ENCODE peak calls at places on chromosomes 4 and X, in ten cellular contexts. C, H, L, B, I, R, G, U, M and X are unnamed samples.
A peak's percentile ranks its signal among the peaks of the same experiment; 100 is the strongest.

GRCh38 chr4:111943796-111944203 is 201.5 kb upstream of the FAM241A start:
- DNase-seq in I (peak; percentile 62), H (peak; percentile 34), B (peak; percentile 70), G (peak; percentile 48), U (peak; percentile 2), C (peak; percentile 89), R (peak; percentile 25), M (no peak), L (no peak), X (no peak)

GRCh38 chrX:18354369-18355329 is at the start of gene SCML2:
- DNase-seq in H (peak; percentile 20), U (peak; percentile 39), C (peak; percentile 65), R (peak; percentile 36), G (peak; percentile 39), I (peak; percentile 34), B (peak; percentile 32), L (no peak), M (no peak), X (peak; percentile 63)

GRCh38 chr4:140233811-140234696 is 80.1 kb upstream of the MAML3 start:
- DNase-seq in G (no peak), I (no peak), L (no peak), B (peak; percentile 49), C (peak; percentile 19), H (no peak), M (no peak), R (no peak), U (no peak), X (no peak)

GRCh38 chrX:69277961-69278795 is 112.9 kb upstream of the PJA1 start:
- DNase-seq in U (no peak), C (peak; percentile 42), M (no peak), B (no peak), G (no peak), I (peak; percentile 44), L (no peak), H (no peak), R (no peak), X (no peak)

GRCh38 chrX:75746891-75747639 is 38.0 kb downstream of the MAGEE2 start:
- DNase-seq in G (peak; percentile 11), M (no peak), H (no peak), R (peak; percentile 54), B (peak; percentile 19), I (peak; percentile 18), U (peak; percentile 29), L (no peak), C (peak; percentile 44), X (peak; percentile 27)

GRCh38 chr4:174012135-174012923 is 271.1 kb downstream of the FBXO8 start:
- DNase-seq in U (no peak), I (no peak), L (no peak), R (no peak), M (no peak), G (no peak), C (no peak), B (no peak), H (no peak), X (no peak)

GRCh38 chr4:124179521-124180186 is 532.9 kb downstream of the ANKRD50 start:
- DNase-seq in I (no peak), U (no peak), R (no peak), M (no peak), G (no peak), B (no peak), H (no peak), L (no peak), C (no peak), X (no peak)

GRCh38 chrX:65644621-65645287 is 22.7 kb upstream of the MSN start:
- DNase-seq in L (peak; percentile 57), C (no peak), G (peak; percentile 63), M (peak; percentile 50), H (no peak), I (no peak), B (peak; percentile 92), U (no peak), R (peak; percentile 93), X (no peak)

GRCh38 chrX:153901753-153902140 is 2.7 kb upstream of the AVPR2 start:
- DNase-seq in L (no peak), B (no peak), C (no peak), U (no peak), H (no peak), I (no peak), R (no peak), G (no peak), M (no peak), X (no peak)

GRCh38 chrX:136030357-136031225 is 45.4 kb downstream of the SLC9A6 start:
- DNase-seq in H (no peak), R (peak; percentile 81), I (no peak), G (no peak), M (no peak), B (peak; percentile 50), C (no peak), U (no peak), L (peak; percentile 19), X (no peak)

GRCh38 chrX:104568304-104568915 is 2.4 kb downstream of the IL1RAPL2 start:
- DNase-seq in G (no peak), L (no peak), C (no peak), U (no peak), I (no peak), B (no peak), H (no peak), R (no peak), M (no peak), X (no peak)

GRCh38 chr4:153788419-153789276 is at the start of gene SFRP2:
- DNase-seq in B (no peak), R (peak; percentile 24), M (no peak), U (no peak), L (no peak), C (peak; percentile 14), G (no peak), I (peak; percentile 86), H (no peak), X (no peak)

GRCh38 chr4:158782539-158783360 is 13.9 kb downstream of the FNIP2 start:
- DNase-seq in B (peak; percentile 16), C (peak; percentile 41), H (no peak), L (no peak), U (no peak), R (no peak), G (no peak), M (no peak), I (no peak), X (peak; percentile 25)